ENCODE peak calls at places on chromosomes 13 and 19, in seven cellular contexts. I is upper lobe of right lung, G is fibroblast of pulmonary artery, J is lung, F is glutamatergic neuron, T is body of pancreas, Z is RWPE1. X is an unnamed sample.

GRCh38 chr13:20461481-20461859 is 64.2 kb downstream of the CRYL1 start:
- DNase-seq in T (no peak), G (peak; percentile 28), J (no peak), I (no peak), F (no peak), Z (no peak), X (no peak)

GRCh38 chr19:11538232-11539036 is at the start of gene CNN1:
- DNase-seq in T (peak; percentile 27), I (no peak), Z (no peak), F (peak; percentile 40), G (peak; percentile 74), J (no peak), X (peak; percentile 13)

GRCh38 chr13:108597943-108598342 is 31.5 kb upstream of the MYO16 start:
- DNase-seq in T (no peak), F (no peak), I (no peak), G (no peak), J (no peak), Z (no peak), X (no peak)

GRCh38 chr13:47555235-47555634 is 445.8 kb downstream of the SUCLA2 start:
- DNase-seq in T (no peak), G (peak; percentile 1), I (no peak), Z (peak; percentile 12), J (no peak), F (no peak), X (no peak)

GRCh38 chr19:2524840-2525723 is 49.2 kb downstream of the GADD45B start:
- DNase-seq in F (no peak), G (peak; percentile 39), I (no peak), T (no peak), J (no peak), Z (peak; percentile 59), X (no peak)

GRCh38 chr19:58479303-58479702 is 3.2 kb downstream of the ZNF446 start:
- DNase-seq in F (no peak), I (no peak), J (no peak), T (no peak), G (no peak), Z (no peak), X (no peak)

GRCh38 chr19:6767081-6767356 is 216 bp downstream of the SH2D3A start:
- DNase-seq in I (no peak), J (no peak), G (no peak), Z (peak; percentile 58), T (peak; percentile 61), F (no peak), X (no peak)

GRCh38 chr13:92842145-92842544 is 384.5 kb upstream of the GPC6 start:
- DNase-seq in F (no peak), I (no peak), G (peak; percentile 92), T (no peak), J (no peak), Z (no peak), X (no peak)

GRCh38 chr19:50178859-50179537 is 15.9 kb upstream of the IZUMO2 start:
- DNase-seq in Z (no peak), T (no peak), J (no peak), G (no peak), I (no peak), F (no peak), X (no peak)

GRCh38 chr19:1173845-1174809 is at the start of gene SBNO2:
- DNase-seq in T (peak; percentile 91), Z (peak; percentile 90), F (peak; percentile 96), I (peak; percentile 94), G (peak; percentile 90), J (peak; percentile 93), X (peak; percentile 97)

GRCh38 chr13:67061750-67062149 is 168.4 kb downstream of the PCDH9 start:
- DNase-seq in I (no peak), J (no peak), F (no peak), G (peak; percentile 37), Z (no peak), T (no peak), X (no peak)

GRCh38 chr19:3595521-3596061 is 10.3 kb downstream of the GIPC3 start:
- DNase-seq in J (no peak), I (no peak), G (no peak), F (no peak), T (no peak), Z (no peak), X (no peak)

GRCh38 chr13:22735381-22735995 is 445.3 kb upstream of the SGCG start:
- DNase-seq in J (no peak), I (no peak), T (no peak), G (no peak), F (no peak), Z (no peak), X (no peak)

GRCh38 chr19:11130824-11131455 is 24.6 kb downstream of the SPC24 start:
- DNase-seq in J (peak; percentile 74), Z (peak; percentile 55), I (peak; percentile 83), F (peak; percentile 88), T (peak; percentile 84), G (peak; percentile 74), X (peak; percentile 83)

GRCh38 chr19:45547965-45548609 is 36.5 kb downstream of the OPA3 start:
- DNase-seq in F (no peak), J (no peak), G (peak; percentile 49), Z (peak; percentile 94), T (no peak), I (no peak), X (no peak)

GRCh38 chr13:110347535-110348308 is 40.6 kb downstream of the COL4A2 start:
- DNase-seq in Z (peak; percentile 92), G (peak; percentile 97), J (no peak), I (no peak), T (no peak), F (no peak), X (no peak)

GRCh38 chr13:49113526-49114286 is 106.4 kb upstream of the MLNR start:
- DNase-seq in T (no peak), F (no peak), G (peak; percentile 79), J (no peak), I (no peak), Z (peak; percentile 55), X (no peak)

GRCh38 chr13:97659602-97660001 is 225.6 kb downstream of the RAP2A start:
- DNase-seq in Z (no peak), F (peak; percentile 27), T (no peak), J (no peak), I (no peak), G (peak; percentile 56), X (no peak)

GRCh38 chr13:42048625-42049453 is at the start of gene DGKH:
- DNase-seq in I (peak; percentile 92), F (peak; percentile 74), T (peak; percentile 83), J (peak; percentile 80), Z (peak; percentile 80), G (peak; percentile 77), X (peak; percentile 62)

GRCh38 chr19:959935-960502 is 24.1 kb upstream of the WDR18 start:
- DNase-seq in T (no peak), F (no peak), I (no peak), G (no peak), Z (no peak), J (no peak), X (no peak)

GRCh38 chr13:83153833-83154232 is 728.4 kb downstream of the SLITRK1 start:
- DNase-seq in T (no peak), J (no peak), Z (no peak), I (no peak), G (peak; percentile 8), F (no peak), X (no peak)

GRCh38 chr13:60230593-60230992 is 66.9 kb upstream of the DIAPH3 start:
- DNase-seq in G (peak; percentile 33), J (no peak), T (no peak), I (no peak), F (no peak), Z (no peak), X (no peak)

GRCh38 chr19:55652311-55653078 is 2.3 kb upstream of the U2AF2 start:
- DNase-seq in J (no peak), F (peak; percentile 33), G (no peak), I (no peak), T (no peak), Z (no peak), X (no peak)

GRCh38 chr19:13761423-13761822 is 2.9 kb upstream of the MRI1 start:
- DNase-seq in G (no peak), T (no peak), J (no peak), F (no peak), I (no peak), Z (no peak), X (no peak)
- TF ChIP-seq CTCF in G (no peak), T (no peak), J (no peak), F (no peak), I (no peak), Z (no peak), X (no peak)

GRCh38 chr13:29284726-29285125 is 310.8 kb downstream of the SLC7A1 start:
- DNase-seq in T (no peak), F (no peak), G (no peak), Z (no peak), J (no peak), I (no peak), X (no peak)
- TF ChIP-seq CTCF in T (no peak), F (no peak), G (no peak), Z (no peak), J (no peak), I (no peak), X (no peak)

DNA sequence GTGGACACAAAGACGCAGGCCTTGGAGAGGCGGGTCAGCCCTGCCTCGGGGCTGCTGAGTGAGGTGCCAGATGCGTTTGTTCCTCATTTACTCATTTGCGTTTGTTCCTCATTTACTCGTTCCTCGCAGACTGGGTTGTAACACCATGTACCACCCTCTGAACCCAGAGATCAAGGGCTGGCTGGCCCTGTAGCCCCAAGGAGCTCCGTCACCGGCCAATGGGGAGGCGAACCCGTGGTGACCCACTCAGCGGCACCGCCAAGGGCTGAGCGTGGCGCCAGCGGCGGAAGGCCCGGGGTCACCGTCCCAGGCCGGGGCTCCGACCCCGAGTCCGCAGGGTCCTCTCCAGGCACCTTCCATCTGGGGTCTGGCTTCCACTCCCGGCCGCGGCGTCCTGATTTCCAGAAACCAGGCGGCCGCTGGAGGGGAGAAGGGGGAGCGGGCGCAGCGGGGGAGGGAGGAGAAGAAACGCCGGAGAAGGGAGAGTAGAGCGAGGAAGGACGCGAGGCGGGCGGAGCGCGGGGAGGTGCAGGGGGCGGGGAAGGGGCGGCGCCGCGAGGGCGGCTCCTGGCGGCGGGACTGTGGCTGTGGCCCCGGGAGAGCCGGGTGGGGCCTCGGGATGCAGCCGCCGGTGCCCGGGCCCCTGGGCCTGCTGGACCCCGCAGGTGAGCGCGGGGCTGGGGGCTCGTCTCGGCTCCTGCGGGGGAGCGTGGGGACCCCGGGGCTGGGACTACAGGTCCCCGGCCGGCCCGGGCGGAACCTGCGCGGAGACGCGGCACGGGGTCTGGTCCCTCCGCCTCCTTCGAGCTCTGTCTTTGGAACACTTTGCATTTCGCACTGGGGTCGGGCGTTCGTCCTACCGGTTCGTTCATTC is at the start of gene TMEM255B:
- DNase-seq in F (peak; percentile 89), G (peak; percentile 70), J (peak; percentile 86), I (peak; percentile 94), T (peak; percentile 83), Z (peak; percentile 95), X (peak; percentile 95)
- TF ChIP-seq CTCF in F (no peak), G (no peak), J (peak; percentile 8), I (peak; percentile 44), T (no peak), Z (peak; percentile 37), X (no peak)

GRCh38 chr13:103099894-103100293 is 33.7 kb upstream of the SLC10A2 start:
- DNase-seq in I (no peak), Z (no peak), G (no peak), T (no peak), J (no peak), F (no peak), X (no peak)
- TF ChIP-seq CTCF in I (no peak), Z (no peak), G (no peak), T (no peak), J (no peak), F (no peak), X (no peak)

X was measured in D721Med.